ENCODE peak calls at places on chromosomes 13 and 19, in nine cellular contexts. One of them, this sample, is unnamed.

GRCh38 chr13:80040219-80040976 is 300.5 kb downstream of the SPRY2 start:
- DNase-seq in bronchial epithelial cell: peak
- DNase-seq in lung: no peak
- DNase-seq in thoracic aorta: no peak
- DNase-seq in heart left ventricle: no peak
- DNase-seq in hepatocyte: peak
- DNase-seq in lower lobe of right lung: no peak
- DNase-seq in H1: no peak
- DNase-seq in epithelial cell of esophagus: peak
- DNase-seq in this sample: no peak

GRCh38 chr13:99436013-99436412 is 65.3 kb upstream of the TM9SF2 start:
- DNase-seq in bronchial epithelial cell: no peak
- DNase-seq in lung: no peak
- DNase-seq in thoracic aorta: no peak
- DNase-seq in heart left ventricle: no peak
- DNase-seq in hepatocyte: peak
- DNase-seq in lower lobe of right lung: no peak
- DNase-seq in H1: no peak
- DNase-seq in epithelial cell of esophagus: peak
- DNase-seq in this sample: no peak

GRCh38 chr19:38666662-38667448 is 19.4 kb downstream of the ACTN4 start:
- DNase-seq in bronchial epithelial cell: peak
- DNase-seq in lung: no peak
- DNase-seq in thoracic aorta: no peak
- DNase-seq in heart left ventricle: peak
- DNase-seq in hepatocyte: peak
- DNase-seq in lower lobe of right lung: no peak
- DNase-seq in H1: no peak
- DNase-seq in epithelial cell of esophagus: peak
- DNase-seq in this sample: no peak

GRCh38 chr19:33175886-33176669 is 18.1 kb upstream of the LRP3 start:
- DNase-seq in bronchial epithelial cell: no peak
- DNase-seq in lung: no peak
- DNase-seq in thoracic aorta: no peak
- DNase-seq in heart left ventricle: no peak
- DNase-seq in hepatocyte: peak
- DNase-seq in lower lobe of right lung: no peak
- DNase-seq in H1: no peak
- DNase-seq in epithelial cell of esophagus: peak
- DNase-seq in this sample: no peak

GRCh38 chr13:45674908-45675307 is 27.2 kb upstream of the CBY2 start:
- DNase-seq in bronchial epithelial cell: peak
- DNase-seq in lung: no peak
- DNase-seq in thoracic aorta: no peak
- DNase-seq in heart left ventricle: no peak
- DNase-seq in hepatocyte: peak
- DNase-seq in lower lobe of right lung: no peak
- DNase-seq in H1: no peak
- DNase-seq in epithelial cell of esophagus: peak
- DNase-seq in this sample: no peak

GRCh38 chr19:4373601-4374441 is 26.5 kb downstream of the SH3GL1 start:
- DNase-seq in bronchial epithelial cell: no peak
- DNase-seq in lung: no peak
- DNase-seq in thoracic aorta: no peak
- DNase-seq in heart left ventricle: peak
- DNase-seq in hepatocyte: no peak
- DNase-seq in lower lobe of right lung: no peak
- DNase-seq in H1: no peak
- DNase-seq in epithelial cell of esophagus: no peak
- DNase-seq in this sample: no peak

GRCh38 chr13:74280795-74281490 is 146.7 kb upstream of the KLF12 start:
- DNase-seq in bronchial epithelial cell: no peak
- DNase-seq in lung: no peak
- DNase-seq in thoracic aorta: no peak
- DNase-seq in heart left ventricle: no peak
- DNase-seq in hepatocyte: no peak
- DNase-seq in lower lobe of right lung: no peak
- DNase-seq in H1: no peak
- DNase-seq in epithelial cell of esophagus: no peak
- DNase-seq in this sample: no peak

GRCh38 chr13:98974053-98974452 is 3.8 kb downstream of the DOCK9 start:
- DNase-seq in bronchial epithelial cell: no peak
- DNase-seq in lung: no peak
- DNase-seq in thoracic aorta: no peak
- DNase-seq in heart left ventricle: no peak
- DNase-seq in hepatocyte: no peak
- DNase-seq in lower lobe of right lung: no peak
- DNase-seq in H1: no peak
- DNase-seq in epithelial cell of esophagus: no peak
- DNase-seq in this sample: no peak

GRCh38 chr13:59178344-59178743 is 985.4 kb downstream of the DIAPH3 start:
- DNase-seq in bronchial epithelial cell: no peak
- DNase-seq in lung: no peak
- DNase-seq in thoracic aorta: no peak
- DNase-seq in heart left ventricle: no peak
- DNase-seq in hepatocyte: no peak
- DNase-seq in lower lobe of right lung: no peak
- DNase-seq in H1: no peak
- DNase-seq in epithelial cell of esophagus: no peak
- DNase-seq in this sample: no peak

GRCh38 chr13:49584771-49585182 is 581 bp downstream of the RCBTB1 start:
- DNase-seq in bronchial epithelial cell: no peak
- DNase-seq in lung: no peak
- DNase-seq in thoracic aorta: no peak
- DNase-seq in heart left ventricle: no peak
- DNase-seq in hepatocyte: peak
- DNase-seq in lower lobe of right lung: no peak
- DNase-seq in H1: no peak
- DNase-seq in epithelial cell of esophagus: peak
- DNase-seq in this sample: no peak

GRCh38 chr13:111335263-111335662 is 14.8 kb downstream of the TEX29 start:
- DNase-seq in bronchial epithelial cell: no peak
- DNase-seq in lung: no peak
- DNase-seq in thoracic aorta: no peak
- DNase-seq in heart left ventricle: no peak
- DNase-seq in hepatocyte: no peak
- DNase-seq in lower lobe of right lung: no peak
- DNase-seq in H1: no peak
- DNase-seq in epithelial cell of esophagus: no peak
- DNase-seq in this sample: no peak

GRCh38 chr13:114124921-114125320 is 7.5 kb downstream of the RASA3 start:
- DNase-seq in bronchial epithelial cell: peak
- DNase-seq in lung: no peak
- DNase-seq in thoracic aorta: no peak
- DNase-seq in heart left ventricle: peak
- DNase-seq in hepatocyte: no peak
- DNase-seq in lower lobe of right lung: no peak
- DNase-seq in H1: no peak
- DNase-seq in epithelial cell of esophagus: peak
- DNase-seq in this sample: no peak

GRCh38 chr13:44865722-44866484 is 123.4 kb downstream of the NUFIP1 start:
- DNase-seq in bronchial epithelial cell: no peak
- DNase-seq in lung: no peak
- DNase-seq in thoracic aorta: no peak
- DNase-seq in heart left ventricle: no peak
- DNase-seq in hepatocyte: no peak
- DNase-seq in lower lobe of right lung: no peak
- DNase-seq in H1: no peak
- DNase-seq in epithelial cell of esophagus: no peak
- DNase-seq in this sample: no peak

GRCh38 chr19:17479325-17479791 is 9.0 kb downstream of the SLC27A1 start:
- DNase-seq in bronchial epithelial cell: no peak
- DNase-seq in lung: no peak
- DNase-seq in thoracic aorta: no peak
- DNase-seq in heart left ventricle: no peak
- DNase-seq in hepatocyte: no peak
- DNase-seq in lower lobe of right lung: no peak
- DNase-seq in H1: no peak
- DNase-seq in epithelial cell of esophagus: no peak
- DNase-seq in this sample: no peak

GRCh38 chr13:23159205-23159586 is 21.6 kb upstream of the SGCG start:
- DNase-seq in bronchial epithelial cell: peak
- DNase-seq in lung: no peak
- DNase-seq in thoracic aorta: no peak
- DNase-seq in heart left ventricle: peak
- DNase-seq in hepatocyte: peak
- DNase-seq in lower lobe of right lung: peak
- DNase-seq in H1: no peak
- DNase-seq in epithelial cell of esophagus: peak
- DNase-seq in this sample: peak

GRCh38 chr19:40862785-40863184 is 12.5 kb upstream of the CYP2A6 start:
- DNase-seq in bronchial epithelial cell: peak
- DNase-seq in lung: no peak
- DNase-seq in thoracic aorta: no peak
- DNase-seq in heart left ventricle: no peak
- DNase-seq in hepatocyte: peak
- DNase-seq in lower lobe of right lung: no peak
- DNase-seq in H1: no peak
- DNase-seq in epithelial cell of esophagus: no peak
- DNase-seq in this sample: no peak

GRCh38 chr13:75785130-75785529 is 149.0 kb downstream of the LMO7 start:
- DNase-seq in bronchial epithelial cell: peak
- DNase-seq in lung: no peak
- DNase-seq in thoracic aorta: no peak
- DNase-seq in heart left ventricle: no peak
- DNase-seq in hepatocyte: no peak
- DNase-seq in lower lobe of right lung: no peak
- DNase-seq in H1: no peak
- DNase-seq in epithelial cell of esophagus: no peak
- DNase-seq in this sample: no peak

GRCh38 chr13:98527526-98527925 is 49.4 kb downstream of the STK24 start:
- DNase-seq in bronchial epithelial cell: no peak
- DNase-seq in lung: no peak
- DNase-seq in thoracic aorta: no peak
- DNase-seq in heart left ventricle: no peak
- DNase-seq in hepatocyte: no peak
- DNase-seq in lower lobe of right lung: no peak
- DNase-seq in H1: no peak
- DNase-seq in epithelial cell of esophagus: no peak
- DNase-seq in this sample: no peak

GRCh38 chr13:57673197-57673596 is 41.7 kb downstream of the PCDH17 start:
- DNase-seq in bronchial epithelial cell: no peak
- DNase-seq in lung: peak
- DNase-seq in thoracic aorta: no peak
- DNase-seq in heart left ventricle: no peak
- DNase-seq in hepatocyte: peak
- DNase-seq in lower lobe of right lung: no peak
- DNase-seq in H1: no peak
- DNase-seq in epithelial cell of esophagus: no peak
- DNase-seq in this sample: no peak

GRCh38 chr19:13094771-13095392 is 7.8 kb downstream of the LYL1 start:
- DNase-seq in bronchial epithelial cell: no peak
- DNase-seq in lung: no peak
- DNase-seq in thoracic aorta: no peak
- DNase-seq in heart left ventricle: peak
- DNase-seq in hepatocyte: no peak
- DNase-seq in lower lobe of right lung: no peak
- DNase-seq in H1: no peak
- DNase-seq in epithelial cell of esophagus: no peak
- DNase-seq in this sample: no peak
- H3K4me3 ChIP-seq in bronchial epithelial cell: no peak
- H3K4me3 ChIP-seq in lung: no peak
- H3K4me3 ChIP-seq in thoracic aorta: peak
- H3K4me3 ChIP-seq in heart left ventricle: peak
- H3K4me3 ChIP-seq in hepatocyte: no peak
- H3K4me3 ChIP-seq in lower lobe of right lung: peak
- H3K4me3 ChIP-seq in H1: peak
- H3K4me3 ChIP-seq in epithelial cell of esophagus: no peak
- H3K4me3 ChIP-seq in this sample: peak

DNA sequence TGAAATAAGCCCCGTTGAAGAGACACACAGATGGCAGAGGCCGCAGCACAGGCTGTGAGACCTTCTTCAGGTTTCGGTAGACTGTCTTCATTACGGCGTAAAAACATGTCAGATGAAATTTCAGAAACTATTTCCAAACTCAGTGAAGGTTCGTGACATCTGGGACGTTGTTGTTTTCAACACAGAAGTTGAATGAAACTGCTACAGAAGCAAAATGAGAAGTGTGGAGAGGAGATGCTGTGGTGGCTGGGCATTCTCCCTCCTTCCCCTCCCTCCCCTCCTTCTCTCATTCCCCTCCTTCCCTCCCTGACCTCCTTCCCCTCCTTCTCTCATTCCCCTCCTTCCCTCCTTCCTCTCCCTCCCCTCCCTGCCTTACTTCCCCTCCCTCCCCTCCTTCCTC is 113.6 kb downstream of the ATP11A start:
- DNase-seq in bronchial epithelial cell: no peak
- DNase-seq in lung: no peak
- DNase-seq in thoracic aorta: no peak
- DNase-seq in heart left ventricle: no peak
- DNase-seq in hepatocyte: no peak
- DNase-seq in lower lobe of right lung: no peak
- DNase-seq in H1: no peak
- DNase-seq in epithelial cell of esophagus: no peak
- DNase-seq in this sample: no peak
- H3K4me3 ChIP-seq in bronchial epithelial cell: no peak
- H3K4me3 ChIP-seq in lung: no peak
- H3K4me3 ChIP-seq in thoracic aorta: no peak
- H3K4me3 ChIP-seq in heart left ventricle: no peak
- H3K4me3 ChIP-seq in hepatocyte: no peak
- H3K4me3 ChIP-seq in lower lobe of right lung: no peak
- H3K4me3 ChIP-seq in H1: no peak
- H3K4me3 ChIP-seq in epithelial cell of esophagus: no peak
- H3K4me3 ChIP-seq in this sample: no peak

GRCh38 chr13:20301391-20302071 is 69.4 kb upstream of the GJB6 start:
- DNase-seq in bronchial epithelial cell: no peak
- DNase-seq in lung: no peak
- DNase-seq in thoracic aorta: no peak
- DNase-seq in heart left ventricle: peak
- DNase-seq in hepatocyte: no peak
- DNase-seq in lower lobe of right lung: no peak
- DNase-seq in H1: no peak
- DNase-seq in epithelial cell of esophagus: no peak
- DNase-seq in this sample: peak
- H3K4me3 ChIP-seq in bronchial epithelial cell: no peak
- H3K4me3 ChIP-seq in lung: no peak
- H3K4me3 ChIP-seq in thoracic aorta: peak
- H3K4me3 ChIP-seq in heart left ventricle: peak
- H3K4me3 ChIP-seq in hepatocyte: no peak
- H3K4me3 ChIP-seq in lower lobe of right lung: no peak
- H3K4me3 ChIP-seq in H1: peak
- H3K4me3 ChIP-seq in epithelial cell of esophagus: no peak
- H3K4me3 ChIP-seq in this sample: peak

DNA sequence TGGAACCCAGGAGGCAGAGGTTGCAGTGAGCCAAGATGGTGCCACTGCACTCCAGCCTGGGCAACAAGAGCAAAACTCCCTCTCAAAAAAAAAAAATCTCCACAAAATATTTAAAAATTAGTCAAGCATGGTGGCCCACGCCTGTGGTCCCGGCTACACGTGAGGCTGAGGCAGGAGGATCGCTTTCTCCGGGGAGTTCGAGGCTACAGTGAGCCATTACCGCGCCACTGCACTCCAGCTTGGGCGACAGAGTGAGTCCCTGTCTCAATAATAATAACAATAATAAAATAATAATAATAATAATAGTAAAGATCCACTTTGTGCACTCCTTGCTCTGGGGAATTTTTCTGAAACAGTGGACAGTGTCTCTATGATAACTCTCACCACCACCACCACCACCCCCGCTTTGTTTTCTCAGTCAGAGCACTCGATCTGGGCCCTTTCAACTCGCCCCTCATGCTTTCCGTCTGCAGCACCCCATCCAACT is 8.7 kb downstream of the NAPSA start:
- DNase-seq in bronchial epithelial cell: no peak
- DNase-seq in lung: no peak
- DNase-seq in thoracic aorta: no peak
- DNase-seq in heart left ventricle: no peak
- DNase-seq in hepatocyte: no peak
- DNase-seq in lower lobe of right lung: peak
- DNase-seq in H1: no peak
- DNase-seq in epithelial cell of esophagus: no peak
- DNase-seq in this sample: no peak
- H3K4me3 ChIP-seq in bronchial epithelial cell: no peak
- H3K4me3 ChIP-seq in lung: no peak
- H3K4me3 ChIP-seq in thoracic aorta: peak
- H3K4me3 ChIP-seq in heart left ventricle: no peak
- H3K4me3 ChIP-seq in hepatocyte: no peak
- H3K4me3 ChIP-seq in lower lobe of right lung: peak
- H3K4me3 ChIP-seq in H1: no peak
- H3K4me3 ChIP-seq in epithelial cell of esophagus: no peak
- H3K4me3 ChIP-seq in this sample: peak